ENCODE peak calls at places on chromosome 13, in five cellular contexts. O is stimulated activated CD8-positive, alpha-beta memory T cell treated with anti-CD3 and anti-CD28 coated beads, Interleukin-15, amount 100 ng/mL, for 24 hours; H is endothelial cell; D is epithelial cell of esophagus; Z is pancreas. U is an unnamed sample.

GRCh38 chr13:99415014-99415650 is 86.1 kb upstream of the TM9SF2 start:
- DNase-seq in O (no peak), H (no peak), D (no peak), Z (peak; percentile 26), U (no peak)

GRCh38 chr13:82688400-82688999 is 1193.8 kb downstream of the SLITRK1 start:
- DNase-seq in Z (no peak), O (no peak), D (no peak), H (no peak), U (no peak)

GRCh38 chr13:20487927-20488326 is 37.7 kb downstream of the CRYL1 start:
- DNase-seq in D (no peak), O (no peak), Z (no peak), H (no peak), U (no peak)

GRCh38 chr13:98133949-98134348 is 8.9 kb upstream of the FARP1 start:
- DNase-seq in H (no peak), O (no peak), D (no peak), Z (no peak), U (no peak)

GRCh38 chr13:61045197-61045596 is 370.5 kb downstream of the PCDH20 start:
- DNase-seq in Z (no peak), O (no peak), D (peak; percentile 9), H (no peak), U (no peak)

GRCh38 chr13:101527130-101527529 is 74.7 kb downstream of the ITGBL1 start:
- DNase-seq in D (peak; percentile 45), O (no peak), Z (no peak), H (no peak), U (no peak)

GRCh38 chr13:92823059-92823458 is 403.5 kb upstream of the GPC6 start:
- DNase-seq in O (no peak), D (no peak), H (no peak), Z (no peak), U (no peak)

GRCh38 chr13:98576963-98577822 is at the start of gene STK24:
- DNase-seq in H (peak; percentile 87), O (peak; percentile 46), D (peak; percentile 61), Z (peak; percentile 91), U (peak; percentile 79)

GRCh38 chr13:86757236-86757978 is 913.8 kb upstream of the SLITRK5 start:
- DNase-seq in O (no peak), Z (no peak), H (no peak), D (peak; percentile 73), U (no peak)

GRCh38 chr13:27035892-27036235 is 135.7 kb downstream of the USP12 start:
- DNase-seq in O (no peak), Z (no peak), D (peak; percentile 56), H (no peak), U (no peak)

GRCh38 chr13:78596701-78597550 is 6.4 kb downstream of the POU4F1 start:
- DNase-seq in D (no peak), H (no peak), Z (no peak), O (no peak), U (no peak)

GRCh38 chr13:74774252-74774651 is 640.0 kb upstream of the KLF12 start:
- DNase-seq in D (peak; percentile 43), O (no peak), Z (no peak), H (no peak), U (no peak)

GRCh38 chr13:101575591-101575990 is 123.1 kb downstream of the ITGBL1 start:
- DNase-seq in O (no peak), Z (no peak), H (no peak), D (peak; percentile 29), U (no peak)

GRCh38 chr13:25692156-25692555 is 320.4 kb downstream of the ATP8A2 start:
- DNase-seq in D (no peak), O (no peak), Z (no peak), H (no peak), U (no peak)

GRCh38 chr13:66780814-66781213 is 449.3 kb downstream of the PCDH9 start:
- DNase-seq in H (no peak), O (no peak), Z (no peak), D (peak; percentile 87), U (no peak)

GRCh38 chr13:30520571-30520970 is 54.8 kb upstream of the HMGB1 start:
- DNase-seq in D (peak; percentile 74), H (no peak), Z (no peak), O (no peak), U (no peak)

GRCh38 chr13:94323746-94324408 is 155.6 kb downstream of the DCT start:
- DNase-seq in Z (no peak), D (no peak), O (no peak), H (no peak), U (no peak)

GRCh38 chr13:94860981-94861407 is 148.6 kb upstream of the SOX21 start:
- DNase-seq in H (no peak), D (peak; percentile 15), Z (no peak), O (no peak), U (no peak)

GRCh38 chr13:30985637-30986205 is 53.3 kb downstream of the TEX26 start:
- DNase-seq in O (no peak), H (no peak), D (peak; percentile 64), Z (no peak), U (no peak)

GRCh38 chr13:19069684-19070397 is 111.8 kb downstream of the TUBA3C start:
- DNase-seq in O (no peak), H (no peak), D (no peak), Z (no peak), U (no peak)

GRCh38 chr13:95117092-95117491 is 184.2 kb downstream of the ABCC4 start:
- DNase-seq in O (no peak), D (peak; percentile 88), Z (no peak), H (no peak), U (no peak)

U was measured in mucosa of descending colon.